ENCODE peak calls at places on chromosome 1, in four cellular contexts. A is GM23248, V is MM.1S, W is PC-3. J is an unnamed sample.

GRCh38 chr1:162856260-162856659 is 4.7 kb downstream of the CCDC190 start:
- DNase-seq in W (peak), A (peak), V (peak), J (no peak)

GRCh38 chr1:44230796-44231195 is 17.5 kb downstream of the DMAP1 start:
- DNase-seq in V (no peak), W (no peak), A (no peak), J (no peak)

GRCh38 chr1:35717911-35718476 is 690 bp downstream of the C1orf216 start:
- DNase-seq in V (no peak), W (peak), A (peak), J (peak)

GRCh38 chr1:87973901-87974300 is 645.2 kb downstream of the LMO4 start:
- DNase-seq in W (no peak), V (no peak), A (no peak), J (no peak)

GRCh38 chr1:178970184-178970583 is 55.5 kb upstream of the FAM20B start:
- DNase-seq in W (no peak), V (no peak), A (no peak), J (no peak)

GRCh38 chr1:213273546-213273945 is 222.5 kb downstream of the RPS6KC1 start:
- DNase-seq in W (no peak), V (no peak), A (peak), J (no peak)

GRCh38 chr1:82731216-82731615 is 930.5 kb downstream of the ADGRL2 start:
- DNase-seq in V (no peak), A (no peak), W (no peak), J (no peak)

GRCh38 chr1:116666747-116667576 is 571 bp downstream of the IGSF3 start:
- DNase-seq in A (peak), W (peak), V (no peak), J (peak)

GRCh38 chr1:43329995-43330751 is 7.4 kb upstream of the MPL start:
- DNase-seq in A (peak), V (no peak), W (peak), J (no peak)

GRCh38 chr1:1001631-1002300 is 1.9 kb upstream of the HES4 start:
- DNase-seq in W (peak), A (peak), V (no peak), J (peak)

GRCh38 chr1:176499671-176500070 is 36.7 kb downstream of the PAPPA2 start:
- DNase-seq in W (no peak), A (peak), V (no peak), J (no peak)

GRCh38 chr1:27333717-27334279 is 8.0 kb upstream of the SYTL1 start:
- DNase-seq in V (no peak), A (no peak), W (no peak), J (no peak)

GRCh38 chr1:54367613-54368012 is 38.6 kb downstream of the SSBP3 start:
- DNase-seq in W (peak), V (no peak), A (peak), J (no peak)

GRCh38 chr1:20172033-20172588 is 13.8 kb upstream of the UBXN10 start:
- DNase-seq in V (no peak), W (peak), A (no peak), J (no peak)

GRCh38 chr1:20166047-20166446 is 19.8 kb upstream of the UBXN10 start:
- DNase-seq in A (peak), V (no peak), W (peak), J (no peak)

GRCh38 chr1:20167126-20167525 is 18.8 kb upstream of the UBXN10 start:
- DNase-seq in W (no peak), V (no peak), A (no peak), J (no peak)

GRCh38 chr1:20168547-20169491 is 17.1 kb upstream of the UBXN10 start:
- DNase-seq in V (no peak), A (no peak), W (no peak), J (peak)

GRCh38 chr1:20169932-20170331 is 16.0 kb upstream of the UBXN10 start:
- DNase-seq in A (no peak), V (no peak), W (no peak), J (no peak)
- H3K27ac ChIP-seq in A (no peak), V (no peak), W (no peak), J (no peak)

DNA sequence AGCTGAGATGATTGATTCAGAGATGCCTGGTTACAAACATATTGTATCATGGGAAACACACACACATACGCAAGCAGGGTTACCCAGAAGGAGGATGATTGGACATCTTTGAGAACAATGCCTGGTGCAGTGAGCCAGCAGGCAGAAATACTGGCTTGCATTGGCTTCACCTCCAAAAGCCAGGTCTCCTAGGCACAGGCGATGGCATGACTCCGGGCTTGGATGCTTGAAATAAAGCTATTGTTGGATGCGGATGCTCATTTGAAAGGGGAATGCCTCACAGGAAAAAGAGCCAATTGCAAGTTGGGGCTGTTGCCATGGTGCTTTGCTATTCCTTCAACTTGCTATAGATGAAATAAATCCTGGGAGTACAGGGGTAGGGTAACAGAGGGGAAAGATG is 180.7 kb upstream of the SGIP1 start:
- DNase-seq in V (no peak), W (no peak), A (no peak), J (peak)
- TF ChIP-seq EZH2phosphoT487 in V (no peak), W (no peak), A (no peak), J (no peak)

GRCh38 chr1:169891539-169891885 is 2.2 kb downstream of the SCYL3 start:
- DNase-seq in A (no peak), V (no peak), W (no peak), J (no peak)
- H3K27ac ChIP-seq in A (no peak), V (no peak), W (peak), J (no peak)

DNA sequence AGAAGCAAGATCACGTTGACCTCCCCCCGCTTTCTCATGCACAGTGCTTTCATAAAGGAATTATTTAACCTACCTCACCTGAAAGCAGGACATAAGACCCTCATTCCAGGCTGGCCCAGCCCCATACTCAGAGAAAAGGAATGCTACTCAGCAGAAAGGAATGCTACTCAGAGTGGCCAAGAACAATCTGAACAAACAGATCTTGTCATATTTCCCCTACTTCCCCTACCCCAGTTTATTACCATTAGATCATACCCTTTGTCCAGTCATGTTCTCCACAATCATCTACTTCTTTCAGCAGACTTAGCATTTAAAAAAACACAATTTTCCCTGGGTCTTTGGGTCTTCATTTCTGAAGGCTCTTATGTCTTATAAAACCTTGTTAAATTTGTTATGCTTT is 89.8 kb downstream of the SLC16A1 start:
- DNase-seq in V (no peak), A (peak), W (peak), J (no peak)
- TF ChIP-seq EZH2phosphoT487 in V (no peak), A (no peak), W (no peak), J (no peak)

GRCh38 chr1:12712929-12713328 is 3.0 kb upstream of the AADACL3 start:
- DNase-seq in A (no peak), W (no peak), V (no peak), J (no peak)
- H3K27ac ChIP-seq in A (no peak), W (no peak), V (no peak), J (no peak)

DNA sequence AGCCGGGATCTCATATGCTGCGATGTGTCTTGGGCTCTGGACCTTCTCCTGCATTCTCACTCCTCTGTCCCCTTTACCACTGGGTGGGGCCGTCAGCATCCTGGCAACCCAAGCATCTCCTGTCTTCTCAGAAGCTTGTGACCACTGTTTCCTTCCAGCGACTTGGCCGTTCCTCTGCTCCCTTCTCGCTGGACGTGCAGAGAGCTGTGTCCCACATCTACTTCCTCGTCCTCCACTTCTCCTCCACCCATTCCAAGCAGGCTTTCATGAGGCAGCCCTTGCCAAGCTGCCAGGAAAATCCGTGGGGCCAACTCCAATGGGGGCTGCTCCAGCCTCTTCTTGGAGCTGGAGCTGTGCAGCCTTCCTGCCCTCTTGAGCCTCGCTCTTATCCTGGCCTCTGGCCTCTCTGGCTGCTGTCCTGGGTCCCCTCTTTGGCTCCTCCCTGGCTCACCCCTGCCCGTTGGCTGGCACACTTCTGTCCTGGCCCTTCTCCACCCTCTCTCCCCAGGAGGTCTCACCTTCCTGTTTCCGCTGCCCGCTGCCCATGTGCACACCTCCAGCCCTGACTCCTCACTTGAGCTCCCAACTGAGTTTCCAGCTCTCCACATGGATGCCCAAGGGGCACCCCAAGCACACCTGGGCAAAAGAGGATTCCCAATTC is 8.8 kb downstream of the FAM131C start:
- DNase-seq in W (no peak), A (no peak), V (no peak), J (no peak)
- TF ChIP-seq EZH2phosphoT487 in W (no peak), A (no peak), V (no peak), J (no peak)